ENCODE peak calls at places on chromosomes 11 and 22, in six cellular contexts. One of them, this sample, is unnamed.

GRCh38 chr11:29231991-29232390 is 784.8 kb downstream of the KCNA4 start:
- DNase-seq in left ventricle myocardium inferior: no peak
- DNase-seq in endothelial cell: no peak
- DNase-seq in colonic mucosa: no peak
- DNase-seq in stimulated activated CD4-positive, alpha-beta T cell treated with anti-CD3 and anti-CD28 coated beads, Interleukin-4, amount 100 ng/mL, for 48 hours: no peak
- DNase-seq in T-helper 17 cell: no peak
- DNase-seq in this sample: no peak

GRCh38 chr22:42294034-42294985 is 23.9 kb upstream of the TCF20 start:
- DNase-seq in left ventricle myocardium inferior: peak; percentile 53
- DNase-seq in stimulated activated CD4-positive, alpha-beta T cell treated with anti-CD3 and anti-CD28 coated beads, Interleukin-4, amount 100 ng/mL, for 48 hours: no peak
- DNase-seq in endothelial cell: peak; percentile 85
- DNase-seq in colonic mucosa: peak; percentile 77
- DNase-seq in T-helper 17 cell: no peak
- DNase-seq in this sample: peak; percentile 30

GRCh38 chr11:34522188-34522587 is 8.6 kb upstream of the ELF5 start:
- DNase-seq in T-helper 17 cell: no peak
- DNase-seq in left ventricle myocardium inferior: no peak
- DNase-seq in endothelial cell: no peak
- DNase-seq in colonic mucosa: no peak
- DNase-seq in stimulated activated CD4-positive, alpha-beta T cell treated with anti-CD3 and anti-CD28 coated beads, Interleukin-4, amount 100 ng/mL, for 48 hours: no peak
- DNase-seq in this sample: no peak

GRCh38 chr11:34514597-34514996 is 1.0 kb upstream of the ELF5 start:
- DNase-seq in stimulated activated CD4-positive, alpha-beta T cell treated with anti-CD3 and anti-CD28 coated beads, Interleukin-4, amount 100 ng/mL, for 48 hours: no peak
- DNase-seq in endothelial cell: no peak
- DNase-seq in left ventricle myocardium inferior: no peak
- DNase-seq in colonic mucosa: no peak
- DNase-seq in T-helper 17 cell: no peak
- DNase-seq in this sample: no peak

GRCh38 chr22:27718186-27719032 is 83.1 kb downstream of the MN1 start:
- DNase-seq in T-helper 17 cell: no peak
- DNase-seq in stimulated activated CD4-positive, alpha-beta T cell treated with anti-CD3 and anti-CD28 coated beads, Interleukin-4, amount 100 ng/mL, for 48 hours: no peak
- DNase-seq in left ventricle myocardium inferior: peak; percentile 70
- DNase-seq in endothelial cell: no peak
- DNase-seq in colonic mucosa: peak; percentile 56
- DNase-seq in this sample: no peak

GRCh38 chr22:33707581-33707980 is 212.7 kb downstream of the LARGE1 start:
- DNase-seq in T-helper 17 cell: no peak
- DNase-seq in left ventricle myocardium inferior: no peak
- DNase-seq in colonic mucosa: no peak
- DNase-seq in stimulated activated CD4-positive, alpha-beta T cell treated with anti-CD3 and anti-CD28 coated beads, Interleukin-4, amount 100 ng/mL, for 48 hours: no peak
- DNase-seq in endothelial cell: no peak
- DNase-seq in this sample: no peak

GRCh38 chr22:23071163-23072034 is 1.1 kb downstream of the GNAZ start:
- DNase-seq in left ventricle myocardium inferior: peak; percentile 13
- DNase-seq in stimulated activated CD4-positive, alpha-beta T cell treated with anti-CD3 and anti-CD28 coated beads, Interleukin-4, amount 100 ng/mL, for 48 hours: no peak
- DNase-seq in colonic mucosa: no peak
- DNase-seq in endothelial cell: no peak
- DNase-seq in T-helper 17 cell: no peak
- DNase-seq in this sample: no peak

GRCh38 chr11:940496-941135 is 14.9 kb downstream of the AP2A2 start:
- DNase-seq in endothelial cell: peak; percentile 28
- DNase-seq in colonic mucosa: no peak
- DNase-seq in T-helper 17 cell: no peak
- DNase-seq in left ventricle myocardium inferior: no peak
- DNase-seq in stimulated activated CD4-positive, alpha-beta T cell treated with anti-CD3 and anti-CD28 coated beads, Interleukin-4, amount 100 ng/mL, for 48 hours: no peak
- DNase-seq in this sample: no peak

GRCh38 chr11:123193742-123194141 is 1.3 kb downstream of the CLMP start:
- DNase-seq in colonic mucosa: no peak
- DNase-seq in T-helper 17 cell: no peak
- DNase-seq in stimulated activated CD4-positive, alpha-beta T cell treated with anti-CD3 and anti-CD28 coated beads, Interleukin-4, amount 100 ng/mL, for 48 hours: no peak
- DNase-seq in left ventricle myocardium inferior: no peak
- DNase-seq in endothelial cell: no peak
- DNase-seq in this sample: no peak

GRCh38 chr11:128687321-128687720 is 6.6 kb upstream of the FLI1 start:
- DNase-seq in colonic mucosa: peak; percentile 46
- DNase-seq in stimulated activated CD4-positive, alpha-beta T cell treated with anti-CD3 and anti-CD28 coated beads, Interleukin-4, amount 100 ng/mL, for 48 hours: no peak
- DNase-seq in left ventricle myocardium inferior: no peak
- DNase-seq in endothelial cell: peak; percentile 75
- DNase-seq in T-helper 17 cell: no peak
- DNase-seq in this sample: no peak

GRCh38 chr11:94636388-94636787 is 69.2 kb downstream of the PIWIL4 start:
- DNase-seq in colonic mucosa: no peak
- DNase-seq in left ventricle myocardium inferior: no peak
- DNase-seq in stimulated activated CD4-positive, alpha-beta T cell treated with anti-CD3 and anti-CD28 coated beads, Interleukin-4, amount 100 ng/mL, for 48 hours: no peak
- DNase-seq in T-helper 17 cell: no peak
- DNase-seq in endothelial cell: no peak
- DNase-seq in this sample: no peak

GRCh38 chr11:76629853-76630599 is 40.5 kb downstream of the LRRC32 start:
- DNase-seq in left ventricle myocardium inferior: peak; percentile 75
- DNase-seq in stimulated activated CD4-positive, alpha-beta T cell treated with anti-CD3 and anti-CD28 coated beads, Interleukin-4, amount 100 ng/mL, for 48 hours: no peak
- DNase-seq in T-helper 17 cell: no peak
- DNase-seq in endothelial cell: no peak
- DNase-seq in colonic mucosa: peak; percentile 74
- DNase-seq in this sample: peak; percentile 45

GRCh38 chr11:17750817-17751165 is 16.2 kb downstream of the KCNC1 start:
- DNase-seq in left ventricle myocardium inferior: no peak
- DNase-seq in endothelial cell: no peak
- DNase-seq in T-helper 17 cell: no peak
- DNase-seq in colonic mucosa: no peak
- DNase-seq in stimulated activated CD4-positive, alpha-beta T cell treated with anti-CD3 and anti-CD28 coated beads, Interleukin-4, amount 100 ng/mL, for 48 hours: no peak
- DNase-seq in this sample: no peak

GRCh38 chr11:63564056-63564784 is 1.0 kb upstream of the PLAAT2 start:
- DNase-seq in colonic mucosa: peak; percentile 60
- DNase-seq in left ventricle myocardium inferior: no peak
- DNase-seq in T-helper 17 cell: no peak
- DNase-seq in stimulated activated CD4-positive, alpha-beta T cell treated with anti-CD3 and anti-CD28 coated beads, Interleukin-4, amount 100 ng/mL, for 48 hours: no peak
- DNase-seq in endothelial cell: no peak
- DNase-seq in this sample: no peak

GRCh38 chr22:32967285-32968101 is 90.7 kb downstream of the SYN3 start:
- DNase-seq in endothelial cell: no peak
- DNase-seq in stimulated activated CD4-positive, alpha-beta T cell treated with anti-CD3 and anti-CD28 coated beads, Interleukin-4, amount 100 ng/mL, for 48 hours: no peak
- DNase-seq in left ventricle myocardium inferior: no peak
- DNase-seq in colonic mucosa: no peak
- DNase-seq in T-helper 17 cell: no peak
- DNase-seq in this sample: no peak

GRCh38 chr11:131694526-131695424 is 324.4 kb downstream of the NTM start:
- DNase-seq in left ventricle myocardium inferior: peak; percentile 80
- DNase-seq in T-helper 17 cell: peak; percentile 40
- DNase-seq in endothelial cell: peak; percentile 95
- DNase-seq in stimulated activated CD4-positive, alpha-beta T cell treated with anti-CD3 and anti-CD28 coated beads, Interleukin-4, amount 100 ng/mL, for 48 hours: peak; percentile 68
- DNase-seq in colonic mucosa: peak; percentile 81
- DNase-seq in this sample: no peak

GRCh38 chr11:107224836-107225235 is 206.6 kb upstream of the GUCY1A2 start:
- DNase-seq in left ventricle myocardium inferior: no peak
- DNase-seq in endothelial cell: no peak
- DNase-seq in stimulated activated CD4-positive, alpha-beta T cell treated with anti-CD3 and anti-CD28 coated beads, Interleukin-4, amount 100 ng/mL, for 48 hours: no peak
- DNase-seq in colonic mucosa: no peak
- DNase-seq in T-helper 17 cell: no peak
- DNase-seq in this sample: no peak

This sample was measured in naive B cell.